ENCODE peak calls at places on chromosomes 11 and 22, in six cellular contexts. One of them, this sample, is unnamed.

GRCh38 chr22:24068717-24069116 is 57.6 kb downstream of the CABIN1 start:
- DNase-seq in right lobe of liver: peak
- DNase-seq in osteocyte: no peak
- DNase-seq in K562: no peak
- DNase-seq in CD4-positive, alpha-beta T cell: no peak
- DNase-seq in mesothelial cell of epicardium: no peak
- DNase-seq in this sample: no peak

GRCh38 chr11:114478768-114479167 is 39.5 kb downstream of the REXO2 start:
- DNase-seq in right lobe of liver: no peak
- DNase-seq in osteocyte: no peak
- DNase-seq in K562: no peak
- DNase-seq in CD4-positive, alpha-beta T cell: no peak
- DNase-seq in mesothelial cell of epicardium: no peak
- DNase-seq in this sample: no peak

GRCh38 chr11:76041208-76041607 is 165.1 kb downstream of the WNT11 start:
- DNase-seq in right lobe of liver: no peak
- DNase-seq in osteocyte: no peak
- DNase-seq in K562: no peak
- DNase-seq in CD4-positive, alpha-beta T cell: no peak
- DNase-seq in mesothelial cell of epicardium: no peak
- DNase-seq in this sample: no peak

GRCh38 chr11:44404323-44404705 is 94.4 kb upstream of the ALX4 start:
- DNase-seq in right lobe of liver: no peak
- DNase-seq in osteocyte: no peak
- DNase-seq in K562: no peak
- DNase-seq in CD4-positive, alpha-beta T cell: no peak
- DNase-seq in mesothelial cell of epicardium: no peak
- DNase-seq in this sample: no peak

GRCh38 chr11:22832315-22833041 is 2.9 kb upstream of the SVIP start:
- DNase-seq in right lobe of liver: no peak
- DNase-seq in osteocyte: no peak
- DNase-seq in K562: peak
- DNase-seq in CD4-positive, alpha-beta T cell: no peak
- DNase-seq in mesothelial cell of epicardium: no peak
- DNase-seq in this sample: no peak

GRCh38 chr11:76802621-76803020 is 19.5 kb downstream of the TSKU start:
- DNase-seq in right lobe of liver: peak
- DNase-seq in osteocyte: peak
- DNase-seq in K562: no peak
- DNase-seq in CD4-positive, alpha-beta T cell: no peak
- DNase-seq in mesothelial cell of epicardium: no peak
- DNase-seq in this sample: no peak

GRCh38 chr11:43578346-43579170 is 102.0 kb upstream of the HSD17B12 start:
- DNase-seq in right lobe of liver: no peak
- DNase-seq in osteocyte: peak
- DNase-seq in K562: no peak
- DNase-seq in CD4-positive, alpha-beta T cell: no peak
- DNase-seq in mesothelial cell of epicardium: no peak
- DNase-seq in this sample: no peak

GRCh38 chr22:32985899-32986772 is 72.0 kb downstream of the SYN3 start:
- DNase-seq in right lobe of liver: peak
- DNase-seq in osteocyte: no peak
- DNase-seq in K562: peak
- DNase-seq in CD4-positive, alpha-beta T cell: peak
- DNase-seq in mesothelial cell of epicardium: peak
- DNase-seq in this sample: peak

GRCh38 chr22:29301716-29302401 is 4.6 kb upstream of the GAS2L1 start:
- DNase-seq in right lobe of liver: no peak
- DNase-seq in osteocyte: no peak
- DNase-seq in K562: no peak
- DNase-seq in CD4-positive, alpha-beta T cell: no peak
- DNase-seq in mesothelial cell of epicardium: no peak
- DNase-seq in this sample: no peak

GRCh38 chr11:99548264-99548663 is 527.5 kb downstream of the CNTN5 start:
- DNase-seq in right lobe of liver: no peak
- DNase-seq in osteocyte: no peak
- DNase-seq in K562: no peak
- DNase-seq in CD4-positive, alpha-beta T cell: no peak
- DNase-seq in mesothelial cell of epicardium: no peak
- DNase-seq in this sample: no peak

GRCh38 chr11:76674517-76675400 is 4.2 kb upstream of the LRRC32 start:
- DNase-seq in right lobe of liver: no peak
- DNase-seq in osteocyte: no peak
- DNase-seq in K562: no peak
- DNase-seq in CD4-positive, alpha-beta T cell: no peak
- DNase-seq in mesothelial cell of epicardium: no peak
- DNase-seq in this sample: no peak

GRCh38 chr11:34731596-34731995 is 110.7 kb downstream of the EHF start:
- DNase-seq in right lobe of liver: no peak
- DNase-seq in osteocyte: no peak
- DNase-seq in K562: no peak
- DNase-seq in CD4-positive, alpha-beta T cell: no peak
- DNase-seq in mesothelial cell of epicardium: no peak
- DNase-seq in this sample: no peak

GRCh38 chr11:27097538-27097937 is 56.9 kb downstream of the BBOX1 start:
- DNase-seq in right lobe of liver: no peak
- DNase-seq in osteocyte: no peak
- DNase-seq in K562: no peak
- DNase-seq in CD4-positive, alpha-beta T cell: no peak
- DNase-seq in mesothelial cell of epicardium: no peak
- DNase-seq in this sample: no peak

GRCh38 chr11:16086229-16086628 is 270.1 kb downstream of the SOX6 start:
- DNase-seq in right lobe of liver: no peak
- DNase-seq in osteocyte: no peak
- DNase-seq in K562: no peak
- DNase-seq in CD4-positive, alpha-beta T cell: no peak
- DNase-seq in mesothelial cell of epicardium: no peak
- DNase-seq in this sample: no peak

GRCh38 chr11:131855320-131855719 is 484.9 kb downstream of the NTM start:
- DNase-seq in right lobe of liver: no peak
- DNase-seq in osteocyte: no peak
- DNase-seq in K562: no peak
- DNase-seq in CD4-positive, alpha-beta T cell: no peak
- DNase-seq in mesothelial cell of epicardium: no peak
- DNase-seq in this sample: no peak

GRCh38 chr22:39277135-39277607 is 32.4 kb upstream of the PDGFB start:
- DNase-seq in right lobe of liver: no peak
- DNase-seq in osteocyte: no peak
- DNase-seq in K562: no peak
- DNase-seq in CD4-positive, alpha-beta T cell: no peak
- DNase-seq in mesothelial cell of epicardium: no peak
- DNase-seq in this sample: no peak

GRCh38 chr11:8317164-8317563 is 53.5 kb upstream of the LMO1 start:
- DNase-seq in right lobe of liver: no peak
- DNase-seq in osteocyte: no peak
- DNase-seq in K562: no peak
- DNase-seq in CD4-positive, alpha-beta T cell: no peak
- DNase-seq in mesothelial cell of epicardium: no peak
- DNase-seq in this sample: no peak

GRCh38 chr11:75241906-75242644 is 1.5 kb downstream of the TPBGL start:
- DNase-seq in right lobe of liver: no peak
- DNase-seq in osteocyte: no peak
- DNase-seq in K562: no peak
- DNase-seq in CD4-positive, alpha-beta T cell: no peak
- DNase-seq in mesothelial cell of epicardium: peak
- DNase-seq in this sample: no peak

GRCh38 chr11:120225372-120225909 is 14.5 kb upstream of the POU2F3 start:
- DNase-seq in right lobe of liver: no peak
- DNase-seq in osteocyte: no peak
- DNase-seq in K562: no peak
- DNase-seq in CD4-positive, alpha-beta T cell: no peak
- DNase-seq in mesothelial cell of epicardium: no peak
- DNase-seq in this sample: no peak

GRCh38 chr22:50343541-50343935 is 411 bp downstream of the PPP6R2 start:
- DNase-seq in right lobe of liver: no peak
- DNase-seq in osteocyte: no peak
- DNase-seq in K562: no peak
- DNase-seq in CD4-positive, alpha-beta T cell: no peak
- DNase-seq in mesothelial cell of epicardium: no peak
- DNase-seq in this sample: no peak

GRCh38 chr11:110907629-110908028 is 195.4 kb upstream of the ARHGAP20 start:
- DNase-seq in right lobe of liver: no peak
- DNase-seq in osteocyte: no peak
- DNase-seq in K562: no peak
- DNase-seq in CD4-positive, alpha-beta T cell: no peak
- DNase-seq in mesothelial cell of epicardium: no peak
- DNase-seq in this sample: no peak

GRCh38 chr11:18243783-18244362 is 4.6 kb downstream of the SAA2 start:
- DNase-seq in right lobe of liver: no peak
- DNase-seq in osteocyte: no peak
- DNase-seq in K562: peak
- DNase-seq in CD4-positive, alpha-beta T cell: peak
- DNase-seq in mesothelial cell of epicardium: no peak
- DNase-seq in this sample: no peak

GRCh38 chr11:114131366-114131963 is 72.0 kb downstream of the ZBTB16 start:
- DNase-seq in right lobe of liver: no peak
- DNase-seq in osteocyte: no peak
- DNase-seq in K562: no peak
- DNase-seq in CD4-positive, alpha-beta T cell: no peak
- DNase-seq in mesothelial cell of epicardium: no peak
- DNase-seq in this sample: no peak

GRCh38 chr11:80980221-80980620 is 1539.4 kb upstream of the TENM4 start:
- DNase-seq in right lobe of liver: no peak
- DNase-seq in osteocyte: no peak
- DNase-seq in K562: no peak
- DNase-seq in CD4-positive, alpha-beta T cell: no peak
- DNase-seq in mesothelial cell of epicardium: no peak
- DNase-seq in this sample: no peak

GRCh38 chr11:70158201-70158600 is 44.9 kb upstream of the FADD start:
- DNase-seq in right lobe of liver: no peak
- DNase-seq in osteocyte: no peak
- DNase-seq in K562: peak
- DNase-seq in CD4-positive, alpha-beta T cell: no peak
- DNase-seq in mesothelial cell of epicardium: no peak
- DNase-seq in this sample: no peak

GRCh38 chr11:2741377-2742131 is 41.8 kb upstream of the KCNQ1OT1 start:
- DNase-seq in right lobe of liver: no peak
- DNase-seq in osteocyte: no peak
- DNase-seq in K562: peak
- DNase-seq in CD4-positive, alpha-beta T cell: no peak
- DNase-seq in mesothelial cell of epicardium: no peak
- DNase-seq in this sample: no peak

GRCh38 chr11:62727007-62727832 is at the start of gene HNRNPUL2:
- DNase-seq in right lobe of liver: peak
- DNase-seq in osteocyte: peak
- DNase-seq in K562: peak
- DNase-seq in CD4-positive, alpha-beta T cell: peak
- DNase-seq in mesothelial cell of epicardium: peak
- DNase-seq in this sample: peak
- TF ChIP-seq CTCF in right lobe of liver: no peak
- TF ChIP-seq CTCF in osteocyte: no peak
- TF ChIP-seq CTCF in K562: no peak
- TF ChIP-seq CTCF in CD4-positive, alpha-beta T cell: no peak
- TF ChIP-seq CTCF in mesothelial cell of epicardium: no peak
- TF ChIP-seq CTCF in this sample: no peak

GRCh38 chr22:35496768-35497312 is 43.8 kb upstream of the RASD2 start:
- DNase-seq in right lobe of liver: no peak
- DNase-seq in osteocyte: no peak
- DNase-seq in K562: no peak
- DNase-seq in CD4-positive, alpha-beta T cell: no peak
- DNase-seq in mesothelial cell of epicardium: no peak
- DNase-seq in this sample: no peak
- TF ChIP-seq CTCF in right lobe of liver: no peak
- TF ChIP-seq CTCF in osteocyte: no peak
- TF ChIP-seq CTCF in K562: no peak
- TF ChIP-seq CTCF in CD4-positive, alpha-beta T cell: no peak
- TF ChIP-seq CTCF in mesothelial cell of epicardium: no peak
- TF ChIP-seq CTCF in this sample: no peak

GRCh38 chr11:82523141-82523540 is 210.5 kb downstream of the FAM181B start:
- DNase-seq in right lobe of liver: no peak
- DNase-seq in osteocyte: no peak
- DNase-seq in K562: no peak
- DNase-seq in CD4-positive, alpha-beta T cell: no peak
- DNase-seq in mesothelial cell of epicardium: no peak
- DNase-seq in this sample: no peak
- TF ChIP-seq CTCF in right lobe of liver: no peak
- TF ChIP-seq CTCF in osteocyte: no peak
- TF ChIP-seq CTCF in K562: no peak
- TF ChIP-seq CTCF in CD4-positive, alpha-beta T cell: no peak
- TF ChIP-seq CTCF in mesothelial cell of epicardium: no peak
- TF ChIP-seq CTCF in this sample: no peak

GRCh38 chr11:100687630-100688395 is 725 bp downstream of the ARHGAP42 start:
- DNase-seq in right lobe of liver: peak
- DNase-seq in osteocyte: peak
- DNase-seq in K562: peak
- DNase-seq in CD4-positive, alpha-beta T cell: no peak
- DNase-seq in mesothelial cell of epicardium: no peak
- DNase-seq in this sample: peak
- TF ChIP-seq CTCF in right lobe of liver: peak
- TF ChIP-seq CTCF in osteocyte: peak
- TF ChIP-seq CTCF in K562: peak
- TF ChIP-seq CTCF in CD4-positive, alpha-beta T cell: no peak
- TF ChIP-seq CTCF in mesothelial cell of epicardium: peak
- TF ChIP-seq CTCF in this sample: peak

GRCh38 chr22:21447694-21448402 is 19.3 kb upstream of the TMEM191C start:
- DNase-seq in right lobe of liver: peak
- DNase-seq in osteocyte: peak
- DNase-seq in K562: peak
- DNase-seq in CD4-positive, alpha-beta T cell: no peak
- DNase-seq in mesothelial cell of epicardium: no peak
- DNase-seq in this sample: no peak
- TF ChIP-seq CTCF in right lobe of liver: no peak
- TF ChIP-seq CTCF in osteocyte: peak
- TF ChIP-seq CTCF in K562: peak
- TF ChIP-seq CTCF in CD4-positive, alpha-beta T cell: no peak
- TF ChIP-seq CTCF in mesothelial cell of epicardium: no peak
- TF ChIP-seq CTCF in this sample: peak

GRCh38 chr11:13149991-13150390 is 127.6 kb upstream of the BMAL1 start:
- DNase-seq in right lobe of liver: no peak
- DNase-seq in osteocyte: no peak
- DNase-seq in K562: no peak
- DNase-seq in CD4-positive, alpha-beta T cell: no peak
- DNase-seq in mesothelial cell of epicardium: no peak
- DNase-seq in this sample: no peak

GRCh38 chr11:13152264-13152663 is 125.3 kb upstream of the BMAL1 start:
- DNase-seq in right lobe of liver: no peak
- DNase-seq in osteocyte: no peak
- DNase-seq in K562: no peak
- DNase-seq in CD4-positive, alpha-beta T cell: no peak
- DNase-seq in mesothelial cell of epicardium: no peak
- DNase-seq in this sample: no peak

GRCh38 chr11:13150487-13150886 is 127.1 kb upstream of the BMAL1 start:
- DNase-seq in right lobe of liver: no peak
- DNase-seq in osteocyte: no peak
- DNase-seq in K562: no peak
- DNase-seq in CD4-positive, alpha-beta T cell: no peak
- DNase-seq in mesothelial cell of epicardium: no peak
- DNase-seq in this sample: no peak

GRCh38 chr11:13152736-13153541 is 124.7 kb upstream of the BMAL1 start:
- DNase-seq in right lobe of liver: no peak
- DNase-seq in osteocyte: no peak
- DNase-seq in K562: no peak
- DNase-seq in CD4-positive, alpha-beta T cell: no peak
- DNase-seq in mesothelial cell of epicardium: no peak
- DNase-seq in this sample: no peak
- TF ChIP-seq CTCF in right lobe of liver: peak
- TF ChIP-seq CTCF in osteocyte: peak
- TF ChIP-seq CTCF in K562: peak
- TF ChIP-seq CTCF in CD4-positive, alpha-beta T cell: no peak
- TF ChIP-seq CTCF in mesothelial cell of epicardium: peak
- TF ChIP-seq CTCF in this sample: peak

GRCh38 chr11:12414641-12415040 is 37.3 kb downstream of the PARVA start:
- DNase-seq in right lobe of liver: no peak
- DNase-seq in osteocyte: no peak
- DNase-seq in K562: no peak
- DNase-seq in CD4-positive, alpha-beta T cell: no peak
- DNase-seq in mesothelial cell of epicardium: no peak
- DNase-seq in this sample: no peak
- TF ChIP-seq CTCF in right lobe of liver: no peak
- TF ChIP-seq CTCF in osteocyte: no peak
- TF ChIP-seq CTCF in K562: no peak
- TF ChIP-seq CTCF in CD4-positive, alpha-beta T cell: no peak
- TF ChIP-seq CTCF in mesothelial cell of epicardium: no peak
- TF ChIP-seq CTCF in this sample: no peak